ENCODE peak calls at places on chromosomes 7 and 10, in seven cellular contexts. Y, H, O, Q, L, I and F are unnamed samples.

GRCh38 chr10:122344741-122345258 is 29.7 kb upstream of the PLEKHA1 start:
- DNase-seq in I (peak), L (no peak), O (peak), Y (no peak), H (peak), Q (no peak), F (no peak)

GRCh38 chr10:86523348-86523747 is 1.8 kb upstream of the WAPL start:
- DNase-seq in O (no peak), L (no peak), Y (no peak), I (no peak), Q (peak), H (no peak), F (no peak)

GRCh38 chr10:34565934-34566333 is 249.2 kb downstream of the PARD3 start:
- DNase-seq in Q (no peak), H (no peak), O (no peak), L (no peak), I (no peak), Y (no peak), F (no peak)

GRCh38 chr10:48498940-48499510 is 105.8 kb downstream of the ARHGAP22 start:
- DNase-seq in Q (no peak), H (no peak), I (no peak), Y (no peak), L (no peak), O (no peak), F (no peak)

GRCh38 chr7:155669717-155670505 is 25.4 kb downstream of the RBM33 start:
- DNase-seq in H (peak), O (no peak), Y (no peak), Q (no peak), I (no peak), L (no peak), F (no peak)

GRCh38 chr10:5565205-5565545 is 40.4 kb downstream of the CALML3 start:
- DNase-seq in I (no peak), H (no peak), O (no peak), Q (no peak), L (no peak), Y (no peak), F (no peak)

GRCh38 chr7:20219446-20220292 is 2.5 kb upstream of the MACC1 start:
- DNase-seq in O (peak), I (peak), H (peak), Q (no peak), L (peak), Y (no peak), F (peak)

GRCh38 chr10:8171008-8171407 is 116.5 kb downstream of the GATA3 start:
- DNase-seq in H (no peak), O (no peak), I (no peak), L (no peak), Q (no peak), Y (no peak), F (no peak)

GRCh38 chr10:52318822-52319464 is 4.9 kb downstream of the DKK1 start:
- DNase-seq in I (peak), Q (peak), L (no peak), H (peak), O (peak), Y (no peak), F (no peak)

GRCh38 chr7:22565315-22565811 is 65.4 kb upstream of the STEAP1B start:
- DNase-seq in I (no peak), H (peak), Y (no peak), O (peak), Q (no peak), L (no peak), F (peak)

GRCh38 chr7:44258423-44258760 is 57.6 kb downstream of the YKT6 start:
- DNase-seq in Q (no peak), L (no peak), O (no peak), I (no peak), H (no peak), Y (no peak), F (no peak)

GRCh38 chr10:93854985-93855384 is 38.8 kb upstream of the SLC35G1 start:
- DNase-seq in Q (no peak), Y (no peak), I (peak), L (no peak), O (no peak), H (no peak), F (no peak)

GRCh38 chr10:103843854-103844567 is 11.4 kb downstream of the SH3PXD2A start:
- DNase-seq in Y (no peak), O (no peak), L (no peak), H (no peak), I (no peak), Q (no peak), F (no peak)

GRCh38 chr7:1693991-1694524 is 24.0 kb downstream of the ELFN1 start:
- DNase-seq in H (peak), L (no peak), Q (no peak), Y (peak), O (no peak), I (peak), F (no peak)

GRCh38 chr7:67422601-67423000 is 426.0 kb downstream of the TYW1 start:
- DNase-seq in L (no peak), Y (no peak), O (no peak), H (no peak), I (no peak), Q (no peak), F (no peak)

GRCh38 chr10:13079776-13080050 is 20.2 kb upstream of the OPTN start:
- DNase-seq in O (no peak), H (no peak), Q (no peak), L (peak), I (peak), Y (no peak), F (no peak)

GRCh38 chr7:173120-173918 is 19.1 kb upstream of the FAM20C start:
- DNase-seq in H (no peak), Q (no peak), O (no peak), Y (no peak), I (no peak), L (no peak), F (no peak)

GRCh38 chr7:120997902-120998301 is 9.4 kb downstream of the CPED1 start:
- DNase-seq in H (no peak), Y (no peak), Q (no peak), L (no peak), I (no peak), O (no peak), F (peak)

GRCh38 chr7:2757361-2757903 is 69.4 kb downstream of the AMZ1 start:
- DNase-seq in I (peak), H (no peak), L (peak), O (peak), Y (no peak), Q (peak), F (peak)

GRCh38 chr10:24213881-24214280 is 4.9 kb downstream of the KIAA1217 start:
- DNase-seq in H (no peak), Q (no peak), I (no peak), L (no peak), O (no peak), Y (no peak), F (no peak)

GRCh38 chr10:80599424-80599847 is 61.7 kb downstream of the SH2D4B start:
- DNase-seq in Q (peak), I (peak), H (peak), L (peak), Y (peak), O (no peak), F (peak)

GRCh38 chr7:123615344-123615743 is 13.7 kb downstream of the ASB15 start:
- DNase-seq in Q (no peak), O (no peak), Y (no peak), L (no peak), H (peak), I (peak), F (no peak)

GRCh38 chr10:59362184-59362966 is at the start of gene FAM13C:
- DNase-seq in H (peak), Y (peak), O (no peak), L (no peak), Q (peak), I (peak), F (peak)

GRCh38 chr7:147412782-147413186 is 1177.8 kb upstream of the C7orf33 start:
- DNase-seq in Y (no peak), Q (no peak), H (peak), O (no peak), I (no peak), L (no peak), F (no peak)

DNA sequence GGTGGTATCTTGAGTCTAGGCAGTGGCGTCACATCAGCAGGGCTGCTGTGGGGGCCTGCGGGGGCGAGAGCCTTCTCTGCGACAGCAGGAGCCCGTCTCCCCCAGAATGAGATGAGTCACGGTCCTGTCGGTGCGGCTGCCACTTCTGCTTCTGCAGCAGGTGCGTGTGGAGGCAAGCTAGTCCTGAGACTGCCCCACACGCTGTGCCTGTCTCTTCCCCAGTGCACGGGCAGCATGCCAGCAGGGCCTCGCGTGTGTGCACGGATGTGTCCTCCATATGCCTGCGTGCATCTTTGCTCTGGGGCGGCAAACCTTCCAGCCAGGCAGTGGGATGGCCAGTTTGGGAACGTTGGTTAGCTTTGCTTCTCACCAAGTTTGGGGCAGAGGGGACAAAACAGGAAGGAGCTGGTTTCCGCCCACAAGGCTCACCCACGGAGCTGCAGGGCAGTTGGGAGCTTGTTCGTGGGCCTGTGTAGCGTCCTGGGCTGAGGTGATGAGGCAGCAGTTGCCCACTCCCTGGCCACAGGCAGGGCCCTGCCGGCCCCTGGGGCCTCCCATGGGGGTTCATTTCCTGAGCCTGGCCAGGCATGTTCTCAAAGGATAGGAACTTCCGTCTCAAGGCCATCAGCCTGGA is 60.8 kb upstream of the PPIF start:
- DNase-seq in L (peak), Q (no peak), I (no peak), O (no peak), Y (no peak), H (no peak), F (peak)
- H3K27ac ChIP-seq in L (peak), Q (no peak), I (no peak), O (no peak), Y (no peak), H (peak), F (peak)

DNA sequence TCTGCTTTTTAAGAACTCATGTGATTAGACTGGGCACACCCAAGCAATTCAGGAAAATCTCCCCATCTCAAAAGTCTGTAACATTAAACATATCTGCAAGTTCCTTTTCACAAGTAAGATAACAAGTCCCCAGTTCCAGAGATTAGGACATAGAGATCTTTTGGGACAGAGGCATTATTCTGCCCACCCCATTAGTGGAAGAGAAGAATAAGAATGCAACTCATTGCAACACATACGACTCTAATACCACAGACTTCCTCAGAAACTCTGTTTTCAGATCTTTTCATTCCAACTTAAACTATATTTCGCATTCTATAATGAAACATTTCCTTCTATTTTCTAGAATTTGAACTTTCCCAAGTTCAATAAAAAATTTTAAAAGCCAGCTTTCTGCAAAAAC is 137.7 kb downstream of the SEMA3C start:
- DNase-seq in H (no peak), I (no peak), Q (no peak), L (no peak), O (no peak), Y (no peak), F (no peak)
- H3K4me2 ChIP-seq in H (no peak), I (no peak), Q (peak), L (no peak), O (no peak), Y (no peak), F (no peak)

GRCh38 chr7:28988818-28989595 is 30.9 kb upstream of the TRIL start:
- DNase-seq in Y (no peak), O (peak), H (peak), I (no peak), L (peak), Q (no peak), F (no peak)
- H3K27ac ChIP-seq in Y (no peak), O (no peak), H (peak), I (no peak), L (no peak), Q (no peak), F (no peak)

DNA sequence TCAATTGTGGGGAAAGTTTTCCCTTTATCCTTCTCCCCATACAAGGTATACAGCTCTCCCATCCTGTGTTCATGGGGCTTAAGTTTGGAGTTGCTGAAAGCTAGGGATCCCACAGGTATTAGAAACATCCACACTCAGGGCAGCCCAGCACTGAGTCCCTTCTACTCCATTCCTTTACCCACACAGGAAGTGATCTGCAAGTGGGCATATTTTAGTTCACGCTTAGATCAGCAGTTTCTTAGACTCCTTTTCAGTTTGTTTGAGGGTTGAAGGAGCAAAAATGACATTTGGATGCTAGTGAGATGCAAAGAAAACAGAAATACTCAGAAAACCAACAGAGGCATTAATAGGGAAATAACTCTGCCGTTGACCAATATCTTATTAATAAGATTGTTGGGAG is 134.7 kb downstream of the VPS50 start:
- DNase-seq in Q (no peak), I (no peak), L (no peak), Y (no peak), H (no peak), O (no peak), F (peak)
- H3K4me2 ChIP-seq in Q (no peak), I (no peak), L (no peak), Y (no peak), H (no peak), O (no peak), F (peak)

GRCh38 chr10:119858063-119858462 is 14.6 kb downstream of the MCMBP start:
- DNase-seq in I (no peak), O (no peak), Y (no peak), H (no peak), Q (no peak), L (no peak), F (no peak)
- H3K27ac ChIP-seq in I (no peak), O (no peak), Y (no peak), H (no peak), Q (no peak), L (no peak), F (no peak)